ENCODE peak calls at places on chromosomes 7 and 10, in five cellular contexts. One of them, this sample, is unnamed.

GRCh38 chr7:157977306-157977705 is 610.3 kb downstream of the PTPRN2 start:
- DNase-seq in prostate gland: no peak
- DNase-seq in SK-N-SH: no peak
- DNase-seq in vagina: no peak
- DNase-seq in sigmoid colon: no peak
- DNase-seq in this sample: no peak

GRCh38 chr10:82796510-82796909 is 921.5 kb downstream of the NRG3 start:
- DNase-seq in prostate gland: no peak
- DNase-seq in SK-N-SH: peak
- DNase-seq in vagina: no peak
- DNase-seq in sigmoid colon: no peak
- DNase-seq in this sample: no peak

GRCh38 chr7:37430126-37430525 is 18.5 kb downstream of the ELMO1 start:
- DNase-seq in prostate gland: no peak
- DNase-seq in SK-N-SH: no peak
- DNase-seq in vagina: no peak
- DNase-seq in sigmoid colon: no peak
- DNase-seq in this sample: no peak

GRCh38 chr10:110258542-110258941 is 46.2 kb downstream of the SMNDC1 start:
- DNase-seq in prostate gland: no peak
- DNase-seq in SK-N-SH: no peak
- DNase-seq in vagina: no peak
- DNase-seq in sigmoid colon: no peak
- DNase-seq in this sample: no peak

GRCh38 chr7:121433775-121434174 is 37.7 kb upstream of the FAM3C start:
- DNase-seq in prostate gland: no peak
- DNase-seq in SK-N-SH: no peak
- DNase-seq in vagina: no peak
- DNase-seq in sigmoid colon: no peak
- DNase-seq in this sample: no peak

GRCh38 chr10:31278279-31278941 is 40.6 kb upstream of the ZEB1 start:
- DNase-seq in prostate gland: no peak
- DNase-seq in SK-N-SH: no peak
- DNase-seq in vagina: no peak
- DNase-seq in sigmoid colon: no peak
- DNase-seq in this sample: no peak

GRCh38 chr7:123802249-123802648 is 42.7 kb upstream of the HYAL4 start:
- DNase-seq in prostate gland: no peak
- DNase-seq in SK-N-SH: no peak
- DNase-seq in vagina: no peak
- DNase-seq in sigmoid colon: no peak
- DNase-seq in this sample: no peak

GRCh38 chr7:41188163-41189130 is 514.4 kb downstream of the INHBA start:
- DNase-seq in prostate gland: no peak
- DNase-seq in SK-N-SH: no peak
- DNase-seq in vagina: no peak
- DNase-seq in sigmoid colon: no peak
- DNase-seq in this sample: no peak

GRCh38 chr7:77362905-77363304 is 53.2 kb downstream of the GSAP start:
- DNase-seq in prostate gland: no peak
- DNase-seq in SK-N-SH: no peak
- DNase-seq in vagina: no peak
- DNase-seq in sigmoid colon: no peak
- DNase-seq in this sample: no peak

GRCh38 chr7:17849504-17849903 is 90.8 kb downstream of the SNX13 start:
- DNase-seq in prostate gland: no peak
- DNase-seq in SK-N-SH: no peak
- DNase-seq in vagina: no peak
- DNase-seq in sigmoid colon: no peak
- DNase-seq in this sample: no peak

GRCh38 chr10:26621889-26622681 is 75.4 kb upstream of the PDSS1 start:
- DNase-seq in prostate gland: peak
- DNase-seq in SK-N-SH: peak
- DNase-seq in vagina: no peak
- DNase-seq in sigmoid colon: peak
- DNase-seq in this sample: peak

GRCh38 chr7:23012797-23013714 is 874 bp downstream of the HYCC1 start:
- DNase-seq in prostate gland: peak
- DNase-seq in SK-N-SH: peak
- DNase-seq in vagina: no peak
- DNase-seq in sigmoid colon: peak
- DNase-seq in this sample: peak

GRCh38 chr10:114548662-114549061 is 109.4 kb downstream of the ABLIM1 start:
- DNase-seq in prostate gland: peak
- DNase-seq in SK-N-SH: peak
- DNase-seq in vagina: no peak
- DNase-seq in sigmoid colon: no peak
- DNase-seq in this sample: peak

GRCh38 chr7:55019691-55020480 is 1.1 kb downstream of the EGFR start:
- DNase-seq in prostate gland: peak
- DNase-seq in SK-N-SH: peak
- DNase-seq in vagina: no peak
- DNase-seq in sigmoid colon: peak
- DNase-seq in this sample: peak

GRCh38 chr7:157937432-157937831 is 600.6 kb downstream of the DNAJB6 start:
- DNase-seq in prostate gland: no peak
- DNase-seq in SK-N-SH: no peak
- DNase-seq in vagina: no peak
- DNase-seq in sigmoid colon: no peak
- DNase-seq in this sample: no peak

GRCh38 chr7:84975586-84976185 is 211.2 kb downstream of the SEMA3D start:
- DNase-seq in prostate gland: no peak
- DNase-seq in SK-N-SH: no peak
- DNase-seq in vagina: no peak
- DNase-seq in sigmoid colon: no peak
- DNase-seq in this sample: no peak

GRCh38 chr10:131703941-131704340 is 196.9 kb upstream of the PPP2R2D start:
- DNase-seq in prostate gland: no peak
- DNase-seq in SK-N-SH: peak
- DNase-seq in vagina: no peak
- DNase-seq in sigmoid colon: no peak
- DNase-seq in this sample: no peak

GRCh38 chr7:118080947-118081346 is 103.0 kb upstream of the LSM8 start:
- DNase-seq in prostate gland: no peak
- DNase-seq in SK-N-SH: no peak
- DNase-seq in vagina: no peak
- DNase-seq in sigmoid colon: no peak
- DNase-seq in this sample: no peak

GRCh38 chr7:98110249-98111022 is 3.8 kb downstream of the LMTK2 start:
- DNase-seq in prostate gland: no peak
- DNase-seq in SK-N-SH: peak
- DNase-seq in vagina: no peak
- DNase-seq in sigmoid colon: no peak
- DNase-seq in this sample: peak

GRCh38 chr10:84850826-84851225 is 522.4 kb downstream of the CCSER2 start:
- DNase-seq in prostate gland: no peak
- DNase-seq in SK-N-SH: no peak
- DNase-seq in vagina: no peak
- DNase-seq in sigmoid colon: no peak
- DNase-seq in this sample: no peak

GRCh38 chr7:12107841-12108249 is 103.2 kb upstream of the TMEM106B start:
- DNase-seq in prostate gland: no peak
- DNase-seq in SK-N-SH: no peak
- DNase-seq in vagina: no peak
- DNase-seq in sigmoid colon: no peak
- DNase-seq in this sample: no peak

GRCh38 chr10:26486304-26486703 is 48.2 kb downstream of the APBB1IP start:
- DNase-seq in prostate gland: no peak
- DNase-seq in SK-N-SH: no peak
- DNase-seq in vagina: no peak
- DNase-seq in sigmoid colon: no peak
- DNase-seq in this sample: no peak

GRCh38 chr7:17207220-17207619 is 91.2 kb upstream of the AHR start:
- DNase-seq in prostate gland: no peak
- DNase-seq in SK-N-SH: no peak
- DNase-seq in vagina: no peak
- DNase-seq in sigmoid colon: no peak
- DNase-seq in this sample: no peak

DNA sequence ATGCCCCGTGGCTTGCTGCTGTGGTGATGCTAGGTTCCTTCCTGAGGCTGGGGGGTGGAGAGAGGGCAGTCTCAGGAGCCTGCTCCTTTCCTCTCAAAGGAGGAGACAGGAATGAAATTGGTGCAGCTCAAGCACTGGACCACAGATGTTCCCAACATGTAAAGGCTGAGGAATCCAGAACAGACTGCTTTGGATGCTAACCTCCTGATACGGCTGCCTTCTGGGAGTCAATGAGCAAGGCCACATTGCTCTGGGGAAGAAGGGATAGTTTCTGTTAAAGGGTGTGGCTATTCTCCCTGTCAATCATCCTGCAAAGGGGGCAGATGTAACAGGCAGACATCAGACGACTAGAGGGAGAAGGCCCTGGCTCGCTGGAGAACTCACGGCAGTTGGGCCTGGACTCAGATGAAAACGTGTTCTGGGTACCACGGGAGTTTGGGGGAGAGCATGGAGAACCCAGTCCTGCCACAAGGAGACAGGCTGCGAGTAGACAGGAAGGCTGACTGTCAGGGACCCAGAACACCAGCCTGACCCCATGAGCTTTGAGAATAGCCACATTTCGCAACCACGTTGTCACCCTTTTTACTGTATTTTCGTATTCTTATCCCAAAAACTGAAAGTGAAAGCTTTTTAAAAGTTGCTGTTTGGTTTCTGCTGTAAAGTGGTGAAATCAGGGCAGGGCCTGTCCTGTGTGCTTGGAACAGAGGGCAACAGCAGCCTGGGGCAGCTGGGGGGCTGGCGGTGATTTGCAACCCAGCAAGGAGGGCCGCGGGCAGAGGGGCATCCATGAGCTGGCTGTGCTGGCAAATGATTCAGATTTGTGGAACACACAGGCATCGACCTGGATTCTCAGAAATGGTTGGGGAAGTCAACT is 95.4 kb downstream of the MYOF start:
- DNase-seq in prostate gland: no peak
- DNase-seq in SK-N-SH: no peak
- DNase-seq in vagina: no peak
- DNase-seq in sigmoid colon: peak
- DNase-seq in this sample: no peak
- TF ChIP-seq POLR2AphosphoS5 in prostate gland: no peak
- TF ChIP-seq POLR2AphosphoS5 in SK-N-SH: no peak
- TF ChIP-seq POLR2AphosphoS5 in vagina: peak
- TF ChIP-seq POLR2AphosphoS5 in sigmoid colon: no peak
- TF ChIP-seq POLR2AphosphoS5 in this sample: peak

GRCh38 chr7:66187894-66188293 is 17.2 kb upstream of the TPST1 start:
- DNase-seq in prostate gland: no peak
- DNase-seq in SK-N-SH: no peak
- DNase-seq in vagina: peak
- DNase-seq in sigmoid colon: peak
- DNase-seq in this sample: no peak
- TF ChIP-seq POLR2AphosphoS5 in prostate gland: no peak
- TF ChIP-seq POLR2AphosphoS5 in SK-N-SH: no peak
- TF ChIP-seq POLR2AphosphoS5 in vagina: peak
- TF ChIP-seq POLR2AphosphoS5 in sigmoid colon: no peak
- TF ChIP-seq POLR2AphosphoS5 in this sample: peak

DNA sequence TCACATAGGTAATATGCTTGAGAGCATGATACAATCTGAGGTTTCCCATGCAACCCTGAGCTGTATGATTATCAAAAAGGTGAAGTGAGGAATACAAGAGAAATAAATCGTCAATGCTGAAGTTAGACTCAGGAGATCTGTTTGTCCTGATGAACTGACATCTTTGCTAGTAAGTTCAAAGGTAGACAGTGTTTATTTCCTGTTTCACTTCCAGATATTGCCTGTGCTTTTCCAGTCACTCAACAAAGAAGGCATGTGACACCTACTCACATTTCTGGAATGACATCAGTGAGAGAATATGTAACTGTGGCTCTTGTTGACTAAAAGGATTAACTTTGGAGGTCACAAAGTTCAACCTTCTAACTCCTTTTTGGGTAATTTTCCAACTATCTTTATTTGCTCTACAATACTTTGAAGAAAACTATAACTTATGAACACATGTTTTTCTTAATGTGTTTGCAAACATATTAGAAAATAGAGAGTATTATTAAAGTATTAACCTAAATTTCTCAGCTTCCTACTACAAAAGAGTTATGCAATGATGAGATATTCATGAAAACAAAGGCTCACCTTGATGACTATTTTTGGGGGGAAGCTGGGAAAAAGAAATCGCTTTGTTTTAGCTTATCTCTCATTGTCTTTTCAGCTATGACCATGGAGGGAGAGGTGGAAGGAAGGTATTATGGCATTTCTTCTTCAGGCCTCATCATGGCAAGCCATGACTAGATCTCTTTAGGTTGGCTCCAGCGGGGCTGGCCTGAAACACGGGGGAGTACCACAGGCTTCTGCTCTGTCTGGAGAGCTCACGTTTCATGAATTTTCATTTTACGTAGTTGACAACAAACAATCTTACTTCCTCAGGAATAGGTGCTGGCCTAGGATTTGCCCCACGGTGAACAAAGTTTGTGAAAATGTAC is 214.7 kb upstream of the SLC26A5 start:
- DNase-seq in prostate gland: no peak
- DNase-seq in SK-N-SH: no peak
- DNase-seq in vagina: no peak
- DNase-seq in sigmoid colon: no peak
- DNase-seq in this sample: no peak
- TF ChIP-seq POLR2AphosphoS5 in prostate gland: no peak
- TF ChIP-seq POLR2AphosphoS5 in SK-N-SH: no peak
- TF ChIP-seq POLR2AphosphoS5 in vagina: no peak
- TF ChIP-seq POLR2AphosphoS5 in sigmoid colon: no peak
- TF ChIP-seq POLR2AphosphoS5 in this sample: no peak

GRCh38 chr10:24851595-24851994 is 100.8 kb downstream of the PRTFDC1 start:
- DNase-seq in prostate gland: no peak
- DNase-seq in SK-N-SH: no peak
- DNase-seq in vagina: no peak
- DNase-seq in sigmoid colon: no peak
- DNase-seq in this sample: peak
- TF ChIP-seq POLR2AphosphoS5 in prostate gland: no peak
- TF ChIP-seq POLR2AphosphoS5 in SK-N-SH: no peak
- TF ChIP-seq POLR2AphosphoS5 in vagina: no peak
- TF ChIP-seq POLR2AphosphoS5 in sigmoid colon: no peak
- TF ChIP-seq POLR2AphosphoS5 in this sample: peak